ENCODE peak calls at places on chromosome 12, in eight cellular contexts. F is colonic mucosa; Z is thyroid gland; P is body of pancreas; J is lower lobe of right lung; W is CD4-positive, alpha-beta T cell; O is stomach; T is tibial nerve. E is an unnamed sample.

GRCh38 chr12:54398995-54399793 is 14.7 kb upstream of the ZNF385A start:
- DNase-seq in P (peak; percentile 83), J (peak; percentile 86), W (peak; percentile 85), Z (peak; percentile 91), F (peak; percentile 84), O (peak; percentile 87), T (peak; percentile 98), E (peak; percentile 91)

GRCh38 chr12:28313631-28314030 is 123.4 kb downstream of the CCDC91 start:
- DNase-seq in P (no peak), W (no peak), F (no peak), O (no peak), J (no peak), T (no peak), Z (peak; percentile 42), E (peak; percentile 5)

GRCh38 chr12:26196424-26196722 is 1.0 kb downstream of the SSPN start:
- DNase-seq in P (no peak), O (no peak), Z (peak; percentile 31), W (no peak), F (no peak), J (no peak), T (no peak), E (no peak)

GRCh38 chr12:48050174-48050573 is 45.9 kb upstream of the COL2A1 start:
- DNase-seq in P (no peak), W (no peak), T (no peak), J (no peak), O (no peak), Z (no peak), F (no peak), E (no peak)

GRCh38 chr12:2339022-2339431 is 286.2 kb downstream of the CACNA1C start:
- DNase-seq in W (no peak), Z (no peak), F (no peak), O (no peak), T (no peak), J (no peak), P (no peak), E (no peak)

GRCh38 chr12:106696071-106696470 is 78.4 kb upstream of the RIC8B start:
- DNase-seq in J (no peak), T (no peak), O (no peak), F (no peak), Z (no peak), W (no peak), P (no peak), E (no peak)

GRCh38 chr12:121803861-121804416 is at the start of gene SETD1B:
- DNase-seq in P (peak; percentile 73), O (peak; percentile 64), Z (peak; percentile 63), F (peak; percentile 64), J (peak; percentile 77), T (peak; percentile 45), W (peak; percentile 49), E (no peak)

GRCh38 chr12:71161575-71161974 is 3.8 kb upstream of the TSPAN8 start:
- DNase-seq in W (no peak), T (no peak), P (no peak), O (no peak), J (no peak), F (no peak), Z (no peak), E (no peak)

GRCh38 chr12:65918057-65918456 is 93.8 kb downstream of the HMGA2 start:
- DNase-seq in O (no peak), T (no peak), P (no peak), J (no peak), Z (no peak), W (no peak), F (no peak), E (no peak)

GRCh38 chr12:11697670-11698387 is 48.4 kb downstream of the ETV6 start:
- DNase-seq in W (no peak), P (no peak), T (no peak), O (no peak), Z (no peak), F (no peak), J (no peak), E (peak; percentile 31)

GRCh38 chr12:47277071-47277408 is 197.3 kb upstream of the AMIGO2 start:
- DNase-seq in Z (no peak), J (no peak), F (no peak), P (peak; percentile 60), O (peak; percentile 55), T (no peak), W (no peak), E (no peak)

GRCh38 chr12:83102499-83102898 is 415.8 kb downstream of the TMTC2 start:
- DNase-seq in O (no peak), Z (no peak), T (no peak), W (no peak), J (no peak), F (no peak), P (no peak), E (no peak)

GRCh38 chr12:19025582-19025981 is 104.0 kb upstream of the PLEKHA5 start:
- DNase-seq in Z (no peak), T (no peak), J (no peak), F (no peak), O (no peak), W (no peak), P (no peak), E (no peak)

GRCh38 chr12:39006286-39006685 is 100.9 kb upstream of the CPNE8 start:
- DNase-seq in P (no peak), J (no peak), F (no peak), W (no peak), Z (no peak), O (no peak), T (no peak), E (no peak)

GRCh38 chr12:96907681-96908163 is 665 bp downstream of the NEDD1 start:
- DNase-seq in O (no peak), T (peak; percentile 13), Z (peak; percentile 10), J (no peak), P (peak; percentile 14), W (no peak), F (peak; percentile 35), E (peak; percentile 20)

GRCh38 chr12:123278150-123278627 is 6.5 kb upstream of the CDK2AP1 start:
- DNase-seq in T (no peak), J (no peak), O (no peak), Z (no peak), W (no peak), F (no peak), P (no peak), E (no peak)

GRCh38 chr12:67428431-67428830 is 159.3 kb downstream of the CAND1 start:
- DNase-seq in O (no peak), J (no peak), W (no peak), P (no peak), T (no peak), F (no peak), Z (no peak), E (no peak)

GRCh38 chr12:26317942-26318565 is 122.7 kb downstream of the SSPN start:
- DNase-seq in T (no peak), W (no peak), P (no peak), O (no peak), J (no peak), Z (no peak), F (no peak), E (peak; percentile 63)

GRCh38 chr12:104171785-104172563 is 34.0 kb upstream of the NFYB start:
- DNase-seq in Z (no peak), O (no peak), W (no peak), P (no peak), T (no peak), F (no peak), J (no peak), E (no peak)

GRCh38 chr12:69157023-69157655 is 82.2 kb upstream of the CPSF6 start:
- DNase-seq in Z (peak; percentile 87), W (peak; percentile 86), T (peak; percentile 84), O (peak; percentile 90), F (peak; percentile 95), J (peak; percentile 91), P (peak; percentile 88), E (peak; percentile 29)

DNA sequence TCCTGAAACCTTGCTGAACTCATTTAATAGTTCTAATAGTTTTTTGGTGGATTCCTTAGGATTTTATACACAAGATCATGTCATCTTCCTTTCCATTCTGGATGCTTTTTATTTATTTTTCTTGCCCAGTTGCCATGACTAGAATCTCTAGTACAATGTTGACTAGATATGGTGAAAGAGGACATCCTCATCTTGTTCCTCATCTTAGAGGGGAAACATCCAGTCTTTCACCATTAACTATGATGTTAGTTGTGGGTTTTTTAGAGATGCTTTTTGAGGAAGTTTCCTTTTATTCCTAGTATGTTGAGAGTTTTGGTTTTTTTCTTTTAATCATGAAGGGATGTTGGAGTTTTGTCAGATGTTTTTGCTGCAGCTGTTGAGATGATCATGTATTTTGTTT is 8.6 kb downstream of the ANKRD13A start:
- DNase-seq in W (no peak), Z (no peak), P (no peak), F (no peak), O (no peak), J (no peak), T (no peak), E (no peak)
- H3K27ac ChIP-seq in W (no peak overlapping the region), Z (peak overlapping the region; percentile 12), P (no peak overlapping the region), F (no peak overlapping the region), O (no peak overlapping the region), J (no peak overlapping the region), T (no peak overlapping the region), E (no peak overlapping the region)

DNA sequence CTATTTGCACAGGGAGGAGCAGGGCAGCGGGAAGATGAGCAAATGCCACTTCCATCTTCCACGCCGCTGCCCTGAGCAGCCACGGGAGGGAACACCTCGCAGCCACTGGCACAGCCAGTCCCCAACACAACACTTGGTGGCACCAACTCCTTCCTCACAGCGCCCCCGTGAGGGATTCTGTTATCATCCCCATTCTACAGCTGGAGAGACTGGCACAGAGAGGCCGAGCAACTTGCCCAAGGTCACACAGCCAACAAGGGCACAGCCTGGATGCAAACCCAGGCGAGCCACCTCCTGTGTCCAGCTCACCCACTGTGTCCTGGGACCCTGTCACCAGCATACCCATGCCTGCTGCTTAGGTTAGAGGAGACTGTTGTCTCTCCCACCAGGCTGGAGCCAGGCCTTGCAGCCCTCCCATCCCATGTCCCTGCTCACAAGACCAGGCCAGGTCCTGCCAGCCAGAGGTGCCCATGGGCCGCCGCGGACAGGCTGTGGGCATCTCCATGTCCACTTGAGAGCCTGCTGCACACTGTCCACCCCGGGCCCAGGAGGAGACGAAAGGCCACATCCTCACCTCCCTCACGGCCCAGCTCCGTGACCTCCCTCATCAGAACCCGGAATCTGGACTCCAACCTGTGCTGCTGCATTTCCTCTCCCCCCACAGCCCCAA is 57.0 kb downstream of the NCOR2 start:
- DNase-seq in T (no peak), F (peak; percentile 52), J (no peak), P (peak; percentile 52), Z (peak; percentile 45), W (no peak), O (peak; percentile 34), E (no peak)
- TF ChIP-seq CTCF in T (peak; percentile 13), F (no peak), J (no peak), P (peak; percentile 45), Z (no peak), W (no peak), O (no peak), E (peak; percentile 38)

DNA sequence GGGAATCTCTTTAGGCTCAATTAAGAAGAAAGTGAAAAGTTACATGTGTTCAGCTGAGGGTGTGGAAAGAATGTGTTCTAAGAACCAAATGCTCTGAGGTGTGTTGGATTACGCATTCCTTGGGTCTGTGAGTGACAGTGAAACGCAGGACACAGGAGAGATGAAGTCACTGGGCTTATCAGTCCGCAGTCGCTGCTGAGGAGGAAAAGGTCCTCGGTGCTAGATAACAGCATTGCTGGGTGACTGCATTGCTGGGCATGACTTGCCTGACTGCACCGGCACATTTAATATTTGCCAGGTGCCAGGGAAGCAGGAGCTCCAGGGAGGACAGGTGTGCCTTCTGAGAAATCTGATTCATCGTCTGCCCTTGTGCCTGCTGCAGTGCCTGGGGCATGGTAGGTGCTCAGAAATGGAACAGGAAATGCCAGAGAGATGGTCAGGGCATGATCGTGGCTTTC is 64.4 kb upstream of the FZD10 start:
- DNase-seq in P (no peak), O (no peak), F (no peak), W (no peak), J (no peak), T (no peak), Z (no peak), E (peak; percentile 81)
- H3K27ac ChIP-seq in P (no peak overlapping the region), O (no peak overlapping the region), F (no peak overlapping the region), W (no peak overlapping the region), J (no peak overlapping the region), T (no peak overlapping the region), Z (no peak overlapping the region), E (peak overlapping the region; percentile 31)

GRCh38 chr12:91920276-91920675 is 225.4 kb downstream of the BTG1 start:
- DNase-seq in W (no peak), Z (no peak), P (no peak), O (no peak), F (no peak), T (no peak), J (no peak), E (no peak)
- TF ChIP-seq CTCF in W (no peak), Z (no peak), P (no peak), O (no peak), F (no peak), T (no peak), J (no peak), E (no peak)

E was measured in RWPE1.